ENCODE peak calls at places on chromosomes 5 and 9, in four cellular contexts. One of them, this sample, is unnamed.

GRCh38 chr9:115730845-115731244 is 422.7 kb upstream of the PAPPA start:
- DNase-seq in pons: no peak
- DNase-seq in NCI-H1105 treated with DMSO at 0.1 percent for 48 hours: no peak
- DNase-seq in activated CD8-positive, alpha-beta memory T cell treated with anti-CD3 and anti-CD28 coated beads for 48 hours: no peak
- DNase-seq in this sample: no peak

GRCh38 chr9:133848471-133848870 is 110.3 kb upstream of the SARDH start:
- DNase-seq in pons: no peak
- DNase-seq in NCI-H1105 treated with DMSO at 0.1 percent for 48 hours: no peak
- DNase-seq in activated CD8-positive, alpha-beta memory T cell treated with anti-CD3 and anti-CD28 coated beads for 48 hours: no peak
- DNase-seq in this sample: no peak

GRCh38 chr9:100499866-100500265 is 26.9 kb downstream of the TMEFF1 start:
- DNase-seq in pons: no peak
- DNase-seq in NCI-H1105 treated with DMSO at 0.1 percent for 48 hours: no peak
- DNase-seq in activated CD8-positive, alpha-beta memory T cell treated with anti-CD3 and anti-CD28 coated beads for 48 hours: no peak
- DNase-seq in this sample: no peak

GRCh38 chr9:118643118-118643517 is 726.1 kb downstream of the BRINP1 start:
- DNase-seq in pons: no peak
- DNase-seq in NCI-H1105 treated with DMSO at 0.1 percent for 48 hours: no peak
- DNase-seq in activated CD8-positive, alpha-beta memory T cell treated with anti-CD3 and anti-CD28 coated beads for 48 hours: no peak
- DNase-seq in this sample: peak

GRCh38 chr5:92889140-92889539 is 691.9 kb downstream of the NR2F1-AS1 start:
- DNase-seq in pons: no peak
- DNase-seq in NCI-H1105 treated with DMSO at 0.1 percent for 48 hours: no peak
- DNase-seq in activated CD8-positive, alpha-beta memory T cell treated with anti-CD3 and anti-CD28 coated beads for 48 hours: no peak
- DNase-seq in this sample: no peak

GRCh38 chr9:98362624-98363023 is 107.2 kb upstream of the TBC1D2 start:
- DNase-seq in pons: no peak
- DNase-seq in NCI-H1105 treated with DMSO at 0.1 percent for 48 hours: no peak
- DNase-seq in activated CD8-positive, alpha-beta memory T cell treated with anti-CD3 and anti-CD28 coated beads for 48 hours: no peak
- DNase-seq in this sample: no peak

GRCh38 chr9:11805969-11806368 is 887.2 kb upstream of the TYRP1 start:
- DNase-seq in pons: no peak
- DNase-seq in NCI-H1105 treated with DMSO at 0.1 percent for 48 hours: no peak
- DNase-seq in activated CD8-positive, alpha-beta memory T cell treated with anti-CD3 and anti-CD28 coated beads for 48 hours: no peak
- DNase-seq in this sample: no peak

GRCh38 chr9:17135578-17135904 is 701 bp downstream of the CNTLN start:
- DNase-seq in pons: peak
- DNase-seq in NCI-H1105 treated with DMSO at 0.1 percent for 48 hours: peak
- DNase-seq in activated CD8-positive, alpha-beta memory T cell treated with anti-CD3 and anti-CD28 coated beads for 48 hours: peak
- DNase-seq in this sample: no peak

GRCh38 chr9:125550216-125550614 is 156.8 kb downstream of the MAPKAP1 start:
- DNase-seq in pons: no peak
- DNase-seq in NCI-H1105 treated with DMSO at 0.1 percent for 48 hours: peak
- DNase-seq in activated CD8-positive, alpha-beta memory T cell treated with anti-CD3 and anti-CD28 coated beads for 48 hours: no peak
- DNase-seq in this sample: no peak

GRCh38 chr5:56610093-56610698 is 205.2 kb upstream of the MAP3K1 start:
- DNase-seq in pons: no peak
- DNase-seq in NCI-H1105 treated with DMSO at 0.1 percent for 48 hours: no peak
- DNase-seq in activated CD8-positive, alpha-beta memory T cell treated with anti-CD3 and anti-CD28 coated beads for 48 hours: no peak
- DNase-seq in this sample: no peak

GRCh38 chr5:79640571-79641055 is 28.4 kb downstream of the TENT2 start:
- DNase-seq in pons: no peak
- DNase-seq in NCI-H1105 treated with DMSO at 0.1 percent for 48 hours: no peak
- DNase-seq in activated CD8-positive, alpha-beta memory T cell treated with anti-CD3 and anti-CD28 coated beads for 48 hours: no peak
- DNase-seq in this sample: no peak

GRCh38 chr9:12631866-12632265 is 61.3 kb upstream of the TYRP1 start:
- DNase-seq in pons: no peak
- DNase-seq in NCI-H1105 treated with DMSO at 0.1 percent for 48 hours: no peak
- DNase-seq in activated CD8-positive, alpha-beta memory T cell treated with anti-CD3 and anti-CD28 coated beads for 48 hours: no peak
- DNase-seq in this sample: no peak

GRCh38 chr9:97412628-97413382 is 909 bp downstream of the TDRD7 start:
- DNase-seq in pons: peak
- DNase-seq in NCI-H1105 treated with DMSO at 0.1 percent for 48 hours: peak
- DNase-seq in activated CD8-positive, alpha-beta memory T cell treated with anti-CD3 and anti-CD28 coated beads for 48 hours: no peak
- DNase-seq in this sample: no peak

GRCh38 chr5:133967124-133967523 is 1.3 kb downstream of the C5orf15 start:
- DNase-seq in pons: no peak
- DNase-seq in NCI-H1105 treated with DMSO at 0.1 percent for 48 hours: no peak
- DNase-seq in activated CD8-positive, alpha-beta memory T cell treated with anti-CD3 and anti-CD28 coated beads for 48 hours: no peak
- DNase-seq in this sample: no peak

GRCh38 chr9:33858346-33858869 is 41.4 kb downstream of the UBE2R2 start:
- DNase-seq in pons: no peak
- DNase-seq in NCI-H1105 treated with DMSO at 0.1 percent for 48 hours: no peak
- DNase-seq in activated CD8-positive, alpha-beta memory T cell treated with anti-CD3 and anti-CD28 coated beads for 48 hours: no peak
- DNase-seq in this sample: no peak

GRCh38 chr5:819078-819477 is 31.7 kb downstream of the ZDHHC11 start:
- DNase-seq in pons: no peak
- DNase-seq in NCI-H1105 treated with DMSO at 0.1 percent for 48 hours: no peak
- DNase-seq in activated CD8-positive, alpha-beta memory T cell treated with anti-CD3 and anti-CD28 coated beads for 48 hours: no peak
- DNase-seq in this sample: no peak

GRCh38 chr9:4620046-4620765 is 41.9 kb upstream of the PLPP6 start:
- DNase-seq in pons: no peak
- DNase-seq in NCI-H1105 treated with DMSO at 0.1 percent for 48 hours: no peak
- DNase-seq in activated CD8-positive, alpha-beta memory T cell treated with anti-CD3 and anti-CD28 coated beads for 48 hours: no peak
- DNase-seq in this sample: no peak

GRCh38 chr9:21817176-21817575 is 14.7 kb downstream of the MTAP start:
- DNase-seq in pons: no peak
- DNase-seq in NCI-H1105 treated with DMSO at 0.1 percent for 48 hours: no peak
- DNase-seq in activated CD8-positive, alpha-beta memory T cell treated with anti-CD3 and anti-CD28 coated beads for 48 hours: no peak
- DNase-seq in this sample: no peak

GRCh38 chr5:77971965-77972544 is 195.9 kb upstream of the TBCA start:
- DNase-seq in pons: no peak
- DNase-seq in NCI-H1105 treated with DMSO at 0.1 percent for 48 hours: peak
- DNase-seq in activated CD8-positive, alpha-beta memory T cell treated with anti-CD3 and anti-CD28 coated beads for 48 hours: no peak
- DNase-seq in this sample: no peak

GRCh38 chr5:55294935-55295334 is 12.6 kb downstream of the DHX29 start:
- DNase-seq in pons: no peak
- DNase-seq in NCI-H1105 treated with DMSO at 0.1 percent for 48 hours: no peak
- DNase-seq in activated CD8-positive, alpha-beta memory T cell treated with anti-CD3 and anti-CD28 coated beads for 48 hours: no peak
- DNase-seq in this sample: no peak

GRCh38 chr9:125235805-125236534 is 5.2 kb downstream of the HSPA5 start:
- DNase-seq in pons: no peak
- DNase-seq in NCI-H1105 treated with DMSO at 0.1 percent for 48 hours: no peak
- DNase-seq in activated CD8-positive, alpha-beta memory T cell treated with anti-CD3 and anti-CD28 coated beads for 48 hours: no peak
- DNase-seq in this sample: no peak

GRCh38 chr5:142780871-142781270 is 10.7 kb downstream of the ARHGAP26 start:
- DNase-seq in pons: no peak
- DNase-seq in NCI-H1105 treated with DMSO at 0.1 percent for 48 hours: no peak
- DNase-seq in activated CD8-positive, alpha-beta memory T cell treated with anti-CD3 and anti-CD28 coated beads for 48 hours: no peak
- DNase-seq in this sample: no peak

GRCh38 chr9:76996700-76997099 is 22.8 kb upstream of the FOXB2 start:
- DNase-seq in pons: peak
- DNase-seq in NCI-H1105 treated with DMSO at 0.1 percent for 48 hours: no peak
- DNase-seq in activated CD8-positive, alpha-beta memory T cell treated with anti-CD3 and anti-CD28 coated beads for 48 hours: no peak
- DNase-seq in this sample: no peak

GRCh38 chr9:81906656-81907055 is 21.6 kb upstream of the SPATA31D4 start:
- DNase-seq in pons: no peak
- DNase-seq in NCI-H1105 treated with DMSO at 0.1 percent for 48 hours: no peak
- DNase-seq in activated CD8-positive, alpha-beta memory T cell treated with anti-CD3 and anti-CD28 coated beads for 48 hours: no peak
- DNase-seq in this sample: no peak

GRCh38 chr5:75368391-75368790 is 31.4 kb downstream of the HMGCR start:
- DNase-seq in pons: no peak
- DNase-seq in NCI-H1105 treated with DMSO at 0.1 percent for 48 hours: no peak
- DNase-seq in activated CD8-positive, alpha-beta memory T cell treated with anti-CD3 and anti-CD28 coated beads for 48 hours: no peak
- DNase-seq in this sample: no peak

GRCh38 chr5:55601209-55601618 is 66.5 kb upstream of the PLPP1 start:
- DNase-seq in pons: peak
- DNase-seq in NCI-H1105 treated with DMSO at 0.1 percent for 48 hours: peak
- DNase-seq in activated CD8-positive, alpha-beta memory T cell treated with anti-CD3 and anti-CD28 coated beads for 48 hours: no peak
- DNase-seq in this sample: peak

GRCh38 chr5:146586752-146587151 is 70.8 kb upstream of the GPR151 start:
- DNase-seq in pons: no peak
- DNase-seq in NCI-H1105 treated with DMSO at 0.1 percent for 48 hours: no peak
- DNase-seq in activated CD8-positive, alpha-beta memory T cell treated with anti-CD3 and anti-CD28 coated beads for 48 hours: no peak
- DNase-seq in this sample: no peak

GRCh38 chr5:149488645-149489306 is 62.5 kb downstream of the CSNK1A1 start:
- DNase-seq in pons: no peak
- DNase-seq in NCI-H1105 treated with DMSO at 0.1 percent for 48 hours: no peak
- DNase-seq in activated CD8-positive, alpha-beta memory T cell treated with anti-CD3 and anti-CD28 coated beads for 48 hours: no peak
- DNase-seq in this sample: no peak

GRCh38 chr9:34375901-34376595 is 650 bp downstream of the MYORG start:
- DNase-seq in pons: peak
- DNase-seq in NCI-H1105 treated with DMSO at 0.1 percent for 48 hours: peak
- DNase-seq in activated CD8-positive, alpha-beta memory T cell treated with anti-CD3 and anti-CD28 coated beads for 48 hours: peak
- DNase-seq in this sample: peak

GRCh38 chr9:136902259-136902821 is 16.0 kb downstream of the TRAF2 start:
- DNase-seq in pons: no peak
- DNase-seq in NCI-H1105 treated with DMSO at 0.1 percent for 48 hours: no peak
- DNase-seq in activated CD8-positive, alpha-beta memory T cell treated with anti-CD3 and anti-CD28 coated beads for 48 hours: peak
- DNase-seq in this sample: peak